ENCODE peak calls at places on chromosomes 11 and 22, in five cellular contexts. V is A549, F is K562, T is HCT116, A is SK-N-SH. C is an unnamed sample. For H3K9me3, the result is how much of the 10 kb centered on the place peaks cover.

GRCh38 chr11:17563248-17563647 is 16.2 kb downstream of the OTOG start:
- DNase-seq in V (peak), F (no peak), T (no peak), A (no peak), C (no peak)

GRCh38 chr11:116232364-116232801 is 540.4 kb downstream of the BUD13 start:
- DNase-seq in V (no peak), F (no peak), T (no peak), A (no peak), C (no peak)

GRCh38 chr11:48036011-48036410 is 55.7 kb downstream of the PTPRJ start:
- DNase-seq in V (no peak), F (no peak), T (no peak), A (no peak), C (no peak)

GRCh38 chr22:27122561-27122960 is 465.2 kb downstream of the MIAT start:
- DNase-seq in V (no peak), F (no peak), T (no peak), A (no peak), C (no peak)

GRCh38 chr11:99244613-99245012 is 223.9 kb downstream of the CNTN5 start:
- DNase-seq in V (no peak), F (no peak), T (no peak), A (no peak), C (no peak)

GRCh38 chr11:99585606-99586005 is 564.9 kb downstream of the CNTN5 start:
- DNase-seq in V (no peak), F (no peak), T (no peak), A (no peak), C (no peak)

GRCh38 chr11:36165638-36166389 is 123.4 kb downstream of the COMMD9 start:
- DNase-seq in V (no peak), F (no peak), T (no peak), A (peak), C (peak)

GRCh38 chr11:126114486-126115252 is 52.0 kb upstream of the CDON start:
- DNase-seq in V (no peak), F (no peak), T (no peak), A (peak), C (no peak)

GRCh38 chr22:35379146-35379993 is 1.5 kb upstream of the HMOX1 start:
- DNase-seq in V (no peak), F (no peak), T (no peak), A (no peak), C (no peak)

GRCh38 chr11:6475936-6476335 is 2.2 kb upstream of the TRIM3 start:
- DNase-seq in V (no peak), F (peak), T (no peak), A (no peak), C (no peak)

GRCh38 chr22:30373331-30374325 is 13.6 kb downstream of the RNF215 start:
- DNase-seq in V (no peak), F (no peak), T (no peak), A (no peak), C (no peak)

GRCh38 chr11:124394408-124394807 is 4.4 kb downstream of the OR8B3 start:
- DNase-seq in V (peak), F (peak), T (no peak), A (no peak), C (no peak)

GRCh38 chr11:61826930-61827572 is 1.0 kb upstream of the FADS2 start:
- DNase-seq in V (no peak), F (no peak), T (no peak), A (peak), C (no peak)

GRCh38 chr22:29784451-29785361 is 17.5 kb downstream of the UQCR10 start:
- DNase-seq in V (no peak), F (no peak), T (no peak), A (no peak), C (no peak)

GRCh38 chr22:32327596-32328171 is 30.0 kb upstream of the RFPL3 start:
- DNase-seq in V (no peak), F (no peak), T (no peak), A (no peak), C (no peak)

GRCh38 chr11:41301023-41301422 is 158.4 kb downstream of the LRRC4C start:
- DNase-seq in V (no peak), F (no peak), T (no peak), A (no peak), C (no peak)

GRCh38 chr11:78806214-78807004 is 231.7 kb upstream of the NARS2 start:
- DNase-seq in V (no peak), F (no peak), T (no peak), A (no peak), C (no peak)

GRCh38 chr11:127275771-127276170 is 275.2 kb upstream of the KIRREL3 start:
- DNase-seq in V (no peak), F (no peak), T (no peak), A (no peak), C (no peak)

GRCh38 chr11:833849-834311 is 1.1 kb downstream of the CD151 start:
- DNase-seq in V (peak), F (peak), T (no peak), A (no peak), C (peak)

GRCh38 chr11:127931811-127932210 is 655.5 kb downstream of the ETS1 start:
- DNase-seq in V (no peak), F (no peak), T (no peak), A (no peak), C (no peak)

GRCh38 chr11:44515085-44515484 is 50.4 kb upstream of the CD82 start:
- DNase-seq in V (no peak), F (no peak), T (no peak), A (no peak), C (no peak)

GRCh38 chr11:116275634-116276033 is 497.2 kb downstream of the BUD13 start:
- DNase-seq in V (no peak), F (no peak), T (no peak), A (no peak), C (no peak)

GRCh38 chr11:63610604-63611394 is 3.4 kb downstream of the PLAAT3 start:
- DNase-seq in V (no peak), F (no peak), T (no peak), A (no peak), C (no peak)

GRCh38 chr11:119782673-119783072 is 53.7 kb upstream of the NECTIN1 start:
- DNase-seq in V (no peak), F (peak), T (no peak), A (no peak), C (no peak)

GRCh38 chr11:18235394-18235926 is 1.1 kb downstream of the SAA4 start:
- DNase-seq in V (no peak), F (no peak), T (no peak), A (no peak), C (no peak)

GRCh38 chr11:69427337-69427736 is 54.1 kb upstream of the LINC01488 start:
- DNase-seq in V (no peak), F (no peak), T (no peak), A (no peak), C (no peak)

GRCh38 chr11:94272738-94273313 is 31.6 kb upstream of the IZUMO1R start:
- DNase-seq in V (no peak), F (no peak), T (no peak), A (no peak), C (no peak)

DNA sequence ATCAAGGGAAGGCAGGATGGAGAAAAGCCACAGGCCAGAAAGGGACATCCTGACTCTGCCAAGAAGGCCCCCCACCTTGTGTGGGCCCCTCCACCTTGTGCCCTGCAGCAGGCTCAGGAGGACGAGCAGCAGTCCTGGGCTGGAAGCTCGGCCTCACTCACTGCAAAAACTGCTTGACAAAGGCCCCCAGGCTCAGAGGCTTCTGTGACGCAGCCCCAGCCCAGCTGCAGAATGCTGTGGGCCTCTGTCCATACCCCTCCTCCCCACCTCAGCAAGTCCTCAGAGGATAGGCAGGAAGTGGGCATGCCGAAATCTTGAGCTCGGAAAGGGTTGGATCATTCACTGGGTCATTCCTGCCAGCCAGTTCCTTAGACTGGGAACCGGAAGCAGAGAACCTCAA is 61.9 kb downstream of the NRXN2 start:
- DNase-seq in V (no peak), F (no peak), T (no peak), A (no peak), C (no peak)
- TF ChIP-seq MAX in V (no peak), F (no peak), T (no peak), A (no peak), C (no peak)

GRCh38 chr22:47806894-47807293 is 1044.4 kb downstream of the TBC1D22A start:
- DNase-seq in V (no peak), F (no peak), T (no peak), A (no peak), C (no peak)

GRCh38 chr22:47810505-47811500 is 1048.4 kb downstream of the TBC1D22A start:
- DNase-seq in V (no peak), F (no peak), T (no peak), A (no peak), C (no peak)

GRCh38 chr22:47808886-47809620 is 1046.6 kb downstream of the TBC1D22A start:
- DNase-seq in V (no peak), F (no peak), T (no peak), A (no peak), C (no peak)

GRCh38 chr22:47807506-47807905 is 1045.1 kb downstream of the TBC1D22A start:
- DNase-seq in V (no peak), F (no peak), T (no peak), A (no peak), C (no peak)

DNA sequence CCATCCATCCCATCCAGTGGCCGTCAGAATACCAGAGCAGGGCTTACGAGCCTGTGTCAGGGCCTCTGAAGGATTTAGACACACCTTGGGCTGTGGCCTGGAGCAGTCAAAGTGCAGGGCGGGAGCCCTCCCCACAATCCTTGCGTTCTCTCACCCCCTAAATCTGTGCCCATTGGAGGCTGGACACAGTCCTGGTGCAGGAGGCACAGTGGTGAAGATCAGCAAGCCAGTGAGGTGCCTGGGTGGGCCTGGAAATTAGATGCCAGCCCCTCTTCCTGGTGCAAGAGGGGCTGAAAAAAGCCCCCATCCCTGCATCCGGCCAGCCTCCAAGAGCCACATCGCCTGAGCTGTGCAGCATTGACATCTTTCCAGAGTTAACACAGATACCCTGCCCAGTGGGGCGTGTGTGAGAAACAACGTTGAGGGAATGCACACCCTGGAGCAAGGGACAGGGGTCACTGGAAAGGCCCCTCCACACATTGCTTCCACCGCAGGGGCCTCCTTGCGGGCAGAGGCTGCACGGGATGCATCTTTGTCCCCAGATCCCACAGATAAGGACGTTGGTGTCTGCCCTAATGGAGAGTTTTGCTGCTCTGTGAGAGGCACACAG is 1045.9 kb downstream of the TBC1D22A start:
- DNase-seq in V (no peak), F (no peak), T (no peak), A (no peak), C (no peak)
- H3K9me3 ChIP-seq in V (under half), F (under half), T (under half), A (under half), C (under half)

GRCh38 chr11:27720277-27720830 is 20.1 kb upstream of the BDNF start:
- DNase-seq in V (peak), F (peak), T (no peak), A (peak), C (peak)

GRCh38 chr11:27718346-27718852 is 18.1 kb upstream of the BDNF start:
- DNase-seq in V (peak), F (no peak), T (peak), A (peak), C (peak)

GRCh38 chr11:27717801-27718229 is 17.6 kb upstream of the BDNF start:
- DNase-seq in V (peak), F (no peak), T (no peak), A (no peak), C (peak)

GRCh38 chr11:27719575-27719925 is 19.3 kb upstream of the BDNF start:
- DNase-seq in V (no peak), F (no peak), T (no peak), A (peak), C (no peak)

GRCh38 chr11:27718853-27719574 is 18.8 kb upstream of the BDNF start:
- DNase-seq in V (peak), F (no peak), T (no peak), A (peak), C (peak)
- TF ChIP-seq MAX in V (peak), F (no peak), T (no peak), A (no peak), C (no peak)

GRCh38 chr11:90788956-90789355 is 566.1 kb upstream of the CHORDC1 start:
- DNase-seq in V (no peak), F (no peak), T (no peak), A (no peak), C (no peak)
- H3K9me3 ChIP-seq in V (under half), F (under half), T (under half), A (under half), C (under half)

GRCh38 chr11:43458486-43458885 is 99.8 kb downstream of the TTC17 start:
- DNase-seq in V (no peak), F (no peak), T (no peak), A (no peak), C (no peak)
- TF ChIP-seq MAX in V (no peak), F (no peak), T (no peak), A (no peak), C (no peak)

DNA sequence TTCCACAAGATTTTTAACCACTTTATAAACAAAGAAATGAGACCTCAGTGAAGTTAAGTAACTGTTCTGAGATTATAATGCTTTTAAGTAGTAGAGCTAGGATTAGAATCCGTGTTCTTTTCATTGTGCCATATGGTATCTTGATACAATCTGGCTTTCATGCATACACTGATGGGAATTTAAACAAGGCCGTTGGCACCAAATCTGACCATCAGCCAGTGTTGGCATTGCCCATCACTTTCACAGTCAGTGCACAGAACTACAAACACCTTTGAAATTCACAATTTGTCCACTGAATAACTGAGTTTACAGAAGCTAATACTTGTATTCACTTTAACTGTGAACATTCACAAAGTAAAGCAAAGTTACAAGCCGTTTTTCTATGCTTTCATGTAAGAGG is 1228.0 kb downstream of the TBC1D22A start:
- DNase-seq in V (no peak), F (no peak), T (no peak), A (no peak), C (no peak)
- H3K9me3 ChIP-seq in V (under half), F (under half), T (under half), A (under half), C (under half)

DNA sequence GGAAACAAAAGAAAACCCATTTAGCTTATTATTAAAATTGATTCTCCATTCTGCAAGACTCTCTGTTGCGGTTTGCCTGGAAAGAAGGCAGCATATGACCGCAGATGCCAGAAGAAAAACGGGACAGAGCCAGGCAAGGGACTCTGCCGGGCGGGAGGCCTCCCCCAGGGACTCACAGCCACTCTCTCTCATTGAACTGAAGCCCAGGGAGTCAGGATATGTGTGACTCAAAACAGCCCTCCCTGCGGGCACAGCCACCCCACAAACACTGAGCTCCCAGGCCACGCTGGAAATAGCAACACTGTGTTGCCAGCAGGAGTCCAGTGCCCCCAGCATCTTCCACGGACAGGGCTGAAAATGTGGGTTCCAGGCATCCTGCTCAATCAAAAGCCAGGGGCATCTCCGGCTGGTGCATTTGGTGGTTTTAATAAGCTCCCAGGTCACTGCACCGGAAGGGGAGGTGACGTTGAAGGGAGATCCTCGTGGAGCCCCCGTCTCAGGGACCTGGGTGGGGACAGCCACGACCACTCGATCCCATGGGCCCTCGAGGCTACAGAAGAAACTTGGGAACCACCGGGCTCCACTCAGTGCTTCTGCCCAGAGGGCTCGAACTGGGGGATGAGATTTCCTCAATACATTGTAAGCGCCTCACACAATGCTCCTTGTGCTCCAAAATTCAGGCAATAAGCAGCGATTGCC is 624.5 kb downstream of the TBC1D22A start:
- DNase-seq in V (no peak), F (no peak), T (no peak), A (no peak), C (no peak)
- TF ChIP-seq MAX in V (no peak), F (no peak), T (no peak), A (no peak), C (no peak)

GRCh38 chr22:48718818-48719500 is 1108.7 kb downstream of the BRD1 start:
- DNase-seq in V (no peak), F (no peak), T (no peak), A (no peak), C (no peak)
- H3K9me3 ChIP-seq in V (under half), F (under half), T (under half), A (under half), C (under half)

GRCh38 chr11:84236436-84236835 is 950.3 kb upstream of the CCDC90B start:
- DNase-seq in V (no peak), F (no peak), T (no peak), A (peak), C (no peak)
- TF ChIP-seq MAX in V (no peak), F (no peak), T (no peak), A (no peak), C (no peak)

GRCh38 chr11:54930930-54931329 is 224.3 kb downstream of the OR4A5 start:
- DNase-seq in V (no peak), F (no peak), T (no peak), A (no peak), C (no peak)
- H3K9me3 ChIP-seq in V (under half), F (under half), T (half or more), A (under half), C (under half)